ENCODE peak calls at places on chromosomes 16 and 17, in four cellular contexts. Z is neural progenitor cell, V is PC-9, K is upper lobe of right lung. W is an unnamed sample.

GRCh38 chr17:16994626-16995025 is 22.7 kb upstream of the TNFRSF13B start:
- DNase-seq in Z (no peak), V (no peak), K (no peak), W (no peak)

GRCh38 chr17:50059759-50060273 is 3.9 kb downstream of the ITGA3 start:
- DNase-seq in Z (no peak), K (no peak), V (peak; percentile 51), W (no peak)

GRCh38 chr17:68378202-68379149 is 78.8 kb downstream of the WIPI1 start:
- DNase-seq in K (peak; percentile 95), Z (peak; percentile 31), V (peak; percentile 52), W (peak; percentile 59)

GRCh38 chr17:69557339-69557738 is 142.8 kb downstream of the MAP2K6 start:
- DNase-seq in Z (no peak), V (no peak), K (no peak), W (no peak)

GRCh38 chr16:4506450-4506849 is 30.3 kb downstream of the HMOX2 start:
- DNase-seq in K (no peak), Z (peak; percentile 85), V (peak; percentile 50), W (no peak)

GRCh38 chr17:49703557-49704277 is 4.0 kb downstream of the SLC35B1 start:
- DNase-seq in K (no peak), Z (peak; percentile 79), V (peak; percentile 16), W (no peak)

GRCh38 chr16:29836623-29837022 is 16.4 kb downstream of the MVP start:
- DNase-seq in Z (no peak), V (no peak), K (no peak), W (no peak)

GRCh38 chr16:77236063-77236511 is 36.9 kb downstream of the SYCE1L start:
- DNase-seq in Z (peak; percentile 94), K (peak; percentile 91), V (peak; percentile 78), W (peak; percentile 69)

GRCh38 chr17:76432004-76432403 is 20.9 kb downstream of the UBE2O start:
- DNase-seq in Z (no peak), V (no peak), K (no peak), W (no peak)

GRCh38 chr17:4152471-4152870 is 9.5 kb downstream of the CYB5D2 start:
- DNase-seq in K (no peak), V (no peak), Z (no peak), W (no peak)

GRCh38 chr17:1604831-1605528 is 23.7 kb downstream of the SLC43A2 start:
- DNase-seq in Z (peak; percentile 52), K (no peak), V (no peak), W (no peak)

GRCh38 chr16:52634101-52634500 is 87.2 kb upstream of the TOX3 start:
- DNase-seq in K (no peak), Z (no peak), V (no peak), W (no peak)

DNA sequence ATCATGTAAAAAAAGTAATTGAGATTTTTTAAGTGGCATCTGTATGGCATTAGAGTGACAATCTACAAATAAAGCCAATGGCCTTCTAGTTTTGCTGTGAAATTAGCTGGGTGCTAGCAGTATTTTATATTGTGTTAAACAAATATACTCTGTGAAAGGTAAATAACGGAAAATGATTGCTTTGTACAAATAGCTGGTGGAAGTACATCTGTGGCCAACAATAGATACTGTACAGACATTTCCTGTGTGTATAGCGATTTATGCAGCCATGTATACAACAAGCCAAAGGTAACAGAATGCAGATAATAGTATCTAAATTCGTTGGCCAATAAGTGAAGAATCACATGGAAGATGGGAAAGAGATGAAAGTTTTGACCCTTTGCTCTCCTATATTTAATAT is 26.6 kb downstream of the IQCK start:
- DNase-seq in V (no peak), Z (no peak), K (no peak), W (no peak)
- H3K27ac ChIP-seq in V (no peak overlapping the region), Z (no peak overlapping the region), K (no peak overlapping the region), W (peak overlapping the region; percentile 31)

GRCh38 chr16:31125844-31126243 is 8.4 kb downstream of the KAT8 start:
- DNase-seq in V (no peak), Z (no peak), K (no peak), W (no peak)

GRCh38 chr16:31118223-31119155 is 1.0 kb downstream of the KAT8 start:
- DNase-seq in K (no peak), V (no peak), Z (no peak), W (no peak)

GRCh38 chr16:31114468-31114867 is 3.0 kb upstream of the KAT8 start:
- DNase-seq in K (no peak), Z (no peak), V (no peak), W (no peak)

GRCh38 chr16:31117384-31118222 is at the start of gene KAT8:
- DNase-seq in K (peak; percentile 99), Z (peak; percentile 100), V (peak; percentile 100), W (peak; percentile 92)

DNA sequence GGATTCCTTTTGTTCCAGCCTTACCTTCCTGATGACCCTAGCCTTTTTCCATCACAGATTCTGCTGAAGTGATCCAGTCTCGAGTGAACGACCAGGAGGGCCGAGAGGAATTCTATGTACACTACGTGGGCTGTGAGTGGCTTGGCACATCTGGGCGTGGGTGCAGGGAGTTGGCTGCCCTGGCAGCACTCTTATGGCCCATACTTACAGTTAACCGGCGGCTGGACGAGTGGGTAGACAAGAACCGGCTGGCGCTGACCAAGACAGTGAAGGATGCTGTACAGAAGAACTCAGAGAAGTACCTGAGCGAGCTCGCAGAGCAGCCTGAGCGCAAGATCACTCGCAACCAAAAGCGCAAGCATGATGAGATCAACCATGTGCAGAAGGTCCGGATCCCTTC is 2.7 kb downstream of the KAT8 start:
- DNase-seq in Z (no peak), K (peak; percentile 64), V (no peak), W (no peak)
- H3K27ac ChIP-seq in Z (no peak overlapping the region), K (peak overlapping the region; percentile 90), V (no peak overlapping the region), W (no peak overlapping the region)

GRCh38 chr16:86577314-86577971 is 906 bp upstream of the FOXL1 start:
- DNase-seq in K (no peak), V (no peak), Z (no peak), W (no peak)
- H3K27ac ChIP-seq in K (peak overlapping the region; percentile 42), V (no peak overlapping the region), Z (no peak overlapping the region), W (no peak overlapping the region)

DNA sequence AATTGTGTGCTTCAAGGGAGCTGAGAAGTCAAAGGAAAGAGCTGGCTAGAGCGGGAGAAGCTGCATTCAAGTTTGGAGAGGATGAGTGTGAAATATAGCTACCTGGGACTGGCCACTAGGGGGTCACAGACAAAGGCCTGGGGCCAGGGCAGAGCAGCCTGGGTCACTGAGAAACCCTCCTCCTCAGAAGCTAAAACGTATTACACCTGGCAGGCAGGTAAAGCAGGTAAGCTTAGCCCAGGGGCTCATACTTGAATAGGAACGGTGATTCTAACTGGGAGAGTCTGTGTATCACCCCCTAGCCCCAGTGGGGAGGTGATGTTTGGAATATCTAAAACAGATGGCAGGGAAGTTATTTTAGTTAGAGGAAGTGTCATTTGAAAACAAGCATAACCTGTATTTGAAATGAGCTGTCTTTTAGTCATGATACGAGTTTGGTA is 6.8 kb downstream of the KRT37 start:
- DNase-seq in Z (peak; percentile 35), K (no peak), V (peak; percentile 69), W (no peak)
- H3K27ac ChIP-seq in Z (no peak overlapping the region), K (no peak overlapping the region), V (peak overlapping the region; percentile 89), W (no peak overlapping the region)

DNA sequence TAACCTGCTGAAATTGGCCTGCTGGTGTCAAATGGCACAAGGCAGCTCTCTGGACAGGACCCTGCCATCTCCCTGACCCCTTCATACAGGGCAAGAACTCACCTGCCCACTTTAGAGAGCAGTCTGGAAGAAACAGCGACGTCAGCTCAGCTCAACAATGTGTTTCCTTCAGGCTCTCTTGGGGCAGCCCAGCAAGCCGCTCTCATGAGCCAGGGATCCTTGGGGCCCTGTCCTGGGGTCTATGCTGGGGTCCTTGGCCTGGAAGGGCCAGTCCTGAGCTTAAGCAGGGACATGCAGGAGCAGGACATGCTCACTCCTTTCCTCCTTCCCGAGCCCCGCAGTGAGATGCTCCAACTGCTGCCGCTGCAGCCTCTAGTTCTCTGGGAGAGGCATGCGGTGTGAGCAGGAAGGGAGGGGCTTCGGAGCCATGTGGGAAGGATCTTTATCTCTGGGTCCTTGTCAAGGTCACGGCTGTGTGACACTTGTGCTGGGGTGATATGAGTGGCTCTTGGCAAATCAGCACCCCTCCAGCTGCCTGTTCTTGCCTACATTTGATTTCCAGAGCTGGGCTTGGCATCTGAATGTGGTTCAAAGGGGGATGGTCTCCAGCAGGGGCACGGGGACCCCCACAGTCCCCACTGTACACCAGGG is 3.4 kb downstream of the C1QTNF1 start:
- DNase-seq in Z (no peak), V (no peak), K (peak; percentile 63), W (no peak)
- H3K27ac ChIP-seq in Z (no peak overlapping the region), V (peak overlapping the region; percentile 64), K (peak overlapping the region; percentile 77), W (no peak overlapping the region)